ENCODE peak calls at places on chromosomes 6 and 20, in five cellular contexts. W is tibial nerve, C is Peyer's patch, P is heart left ventricle, V is heart right ventricle. Q is an unnamed sample.

GRCh38 chr6:22095886-22096285 is 200.9 kb downstream of the PRL start:
- DNase-seq in W (no peak), C (no peak), P (no peak), V (no peak), Q (no peak)

GRCh38 chr6:44245912-44246662 is 814 bp upstream of the HSP90AB1 start:
- DNase-seq in W (peak; percentile 75), C (peak; percentile 87), P (peak; percentile 94), V (peak; percentile 92), Q (peak; percentile 93)

GRCh38 chr6:136201735-136202134 is 48.4 kb downstream of the MTFR2 start:
- DNase-seq in W (no peak), C (no peak), P (no peak), V (no peak), Q (no peak)

GRCh38 chr20:36271639-36272546 is 34.2 kb upstream of the DLGAP4 start:
- DNase-seq in W (no peak), C (no peak), P (no peak), V (no peak), Q (no peak)

GRCh38 chr20:11687546-11688292 is 230.0 kb upstream of the BTBD3 start:
- DNase-seq in W (no peak), C (no peak), P (no peak), V (no peak), Q (no peak)

GRCh38 chr6:20402181-20403079 is 751 bp downstream of the E2F3 start:
- DNase-seq in W (peak; percentile 47), C (peak; percentile 74), P (peak; percentile 55), V (peak; percentile 67), Q (peak; percentile 77)

GRCh38 chr6:45448417-45449389 is 71.0 kb upstream of the SUPT3H start:
- DNase-seq in W (no peak), C (no peak), P (no peak), V (no peak), Q (no peak)

GRCh38 chr6:73585566-73586415 is 65.0 kb upstream of the EEF1A1 start:
- DNase-seq in W (peak; percentile 69), C (peak; percentile 52), P (no peak), V (peak; percentile 67), Q (no peak)

GRCh38 chr20:4112490-4113420 is 97.4 kb upstream of the RNF24 start:
- DNase-seq in W (peak; percentile 56), C (no peak), P (peak; percentile 45), V (peak; percentile 58), Q (no peak)

GRCh38 chr20:62364911-62365736 is 2.0 kb downstream of the LAMA5 start:
- DNase-seq in W (no peak), C (no peak), P (peak; percentile 86), V (peak; percentile 69), Q (peak; percentile 88)

GRCh38 chr20:64035066-64035932 is 683 bp upstream of the C20orf204 start:
- DNase-seq in W (no peak), C (no peak), P (no peak), V (no peak), Q (no peak)

GRCh38 chr6:88473622-88474021 is 307.5 kb upstream of the CNR1 start:
- DNase-seq in W (no peak), C (no peak), P (no peak), V (no peak), Q (no peak)

GRCh38 chr6:45054610-45055009 is 273.5 kb upstream of the RUNX2 start:
- DNase-seq in W (no peak), C (no peak), P (no peak), V (no peak), Q (no peak)

GRCh38 chr6:7579850-7580249 is 10.1 kb upstream of the SNRNP48 start:
- DNase-seq in W (no peak), C (no peak), P (no peak), V (no peak), Q (no peak)

GRCh38 chr6:75830959-75831885 is 82.2 kb downstream of the MYO6 start:
- DNase-seq in W (no peak), C (no peak), P (no peak), V (no peak), Q (no peak)

GRCh38 chr6:143061597-143062385 is 1.1 kb downstream of the AIG1 start:
- DNase-seq in W (no peak), C (no peak), P (no peak), V (no peak), Q (no peak)

GRCh38 chr6:78925317-78925716 is 58.0 kb downstream of the IRAK1BP1 start:
- DNase-seq in W (no peak), C (no peak), P (no peak), V (no peak), Q (no peak)

GRCh38 chr6:116500969-116501433 is 10.4 kb upstream of the CALHM5 start:
- DNase-seq in W (no peak), C (no peak), P (no peak), V (no peak), Q (no peak)

GRCh38 chr6:131013495-131013894 is 49.5 kb downstream of the EPB41L2 start:
- DNase-seq in W (peak; percentile 47), C (no peak), P (no peak), V (peak; percentile 47), Q (no peak)

GRCh38 chr20:63314566-63315239 is 21.7 kb downstream of the COL20A1 start:
- DNase-seq in W (no peak), C (no peak), P (no peak), V (no peak), Q (no peak)

GRCh38 chr20:3653921-3654320 is 9.3 kb downstream of the GFRA4 start:
- DNase-seq in W (no peak), C (no peak), P (no peak), V (no peak), Q (no peak)

GRCh38 chr20:20520776-20521175 is 152.9 kb downstream of the INSM1 start:
- DNase-seq in W (no peak), C (no peak), P (no peak), V (no peak), Q (no peak)

GRCh38 chr20:22814475-22815205 is 220.5 kb upstream of the SSTR4 start:
- DNase-seq in W (no peak), C (no peak), P (no peak), V (no peak), Q (no peak)

GRCh38 chr6:21348462-21349195 is 244.9 kb upstream of the SOX4 start:
- DNase-seq in W (no peak), C (no peak), P (no peak), V (peak; percentile 18), Q (no peak)

GRCh38 chr20:41169791-41170351 is 32.5 kb downstream of the PLCG1 start:
- DNase-seq in W (no peak), C (no peak), P (peak; percentile 29), V (no peak), Q (peak; percentile 70)

GRCh38 chr6:53718597-53719460 is 53.3 kb upstream of the KLHL31 start:
- DNase-seq in W (peak; percentile 59), C (no peak), P (peak; percentile 34), V (peak; percentile 63), Q (no peak)

GRCh38 chr6:157898169-157898568 is 75.1 kb downstream of the SNX9 start:
- DNase-seq in W (no peak), C (no peak), P (no peak), V (no peak), Q (no peak)

GRCh38 chr6:143682805-143683204 is 5.0 kb downstream of the PHACTR2 start:
- DNase-seq in W (no peak), C (no peak), P (no peak), V (no peak), Q (no peak)

GRCh38 chr20:38084425-38084951 is 50.9 kb downstream of the RPRD1B start:
- DNase-seq in W (no peak), C (no peak), P (no peak), V (no peak), Q (no peak)

GRCh38 chr6:20655317-20655716 is 121.1 kb downstream of the CDKAL1 start:
- DNase-seq in W (no peak), C (no peak), P (no peak), V (no peak), Q (no peak)

GRCh38 chr6:7255918-7256317 is 57.1 kb downstream of the SSR1 start:
- DNase-seq in W (no peak), C (no peak), P (no peak), V (no peak), Q (no peak)

GRCh38 chr20:11682285-11682684 is 235.4 kb upstream of the BTBD3 start:
- DNase-seq in W (no peak), C (no peak), P (no peak), V (no peak), Q (no peak)

GRCh38 chr20:38134427-38135281 is 30.4 kb downstream of the TGM2 start:
- DNase-seq in W (no peak), C (no peak), P (no peak), V (no peak), Q (peak; percentile 76)

DNA sequence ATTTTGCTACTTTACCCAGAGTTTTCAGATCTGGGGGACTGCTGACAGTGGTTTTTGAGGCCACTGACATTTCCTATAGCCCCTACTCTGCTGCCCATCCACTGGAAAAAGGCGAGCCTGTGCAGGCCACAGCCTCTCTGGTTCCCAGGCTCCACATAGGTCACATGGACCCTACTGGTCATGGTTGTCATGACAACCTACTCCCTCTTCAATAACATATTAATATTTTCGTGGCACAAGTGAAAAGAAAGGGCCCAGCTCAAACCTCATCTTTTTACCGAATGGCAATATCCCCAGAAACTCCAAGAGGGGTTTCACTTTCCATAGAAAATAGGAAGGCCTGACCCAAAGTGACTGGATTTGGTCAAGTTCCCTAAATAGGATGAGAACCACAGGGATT is 11.0 kb upstream of the FOXO3 start:
- DNase-seq in W (no peak), C (no peak), P (no peak), V (no peak), Q (no peak)
- TF ChIP-seq CTCF in W (no peak), C (no peak), P (peak; percentile 17), V (no peak), Q (no peak)

DNA sequence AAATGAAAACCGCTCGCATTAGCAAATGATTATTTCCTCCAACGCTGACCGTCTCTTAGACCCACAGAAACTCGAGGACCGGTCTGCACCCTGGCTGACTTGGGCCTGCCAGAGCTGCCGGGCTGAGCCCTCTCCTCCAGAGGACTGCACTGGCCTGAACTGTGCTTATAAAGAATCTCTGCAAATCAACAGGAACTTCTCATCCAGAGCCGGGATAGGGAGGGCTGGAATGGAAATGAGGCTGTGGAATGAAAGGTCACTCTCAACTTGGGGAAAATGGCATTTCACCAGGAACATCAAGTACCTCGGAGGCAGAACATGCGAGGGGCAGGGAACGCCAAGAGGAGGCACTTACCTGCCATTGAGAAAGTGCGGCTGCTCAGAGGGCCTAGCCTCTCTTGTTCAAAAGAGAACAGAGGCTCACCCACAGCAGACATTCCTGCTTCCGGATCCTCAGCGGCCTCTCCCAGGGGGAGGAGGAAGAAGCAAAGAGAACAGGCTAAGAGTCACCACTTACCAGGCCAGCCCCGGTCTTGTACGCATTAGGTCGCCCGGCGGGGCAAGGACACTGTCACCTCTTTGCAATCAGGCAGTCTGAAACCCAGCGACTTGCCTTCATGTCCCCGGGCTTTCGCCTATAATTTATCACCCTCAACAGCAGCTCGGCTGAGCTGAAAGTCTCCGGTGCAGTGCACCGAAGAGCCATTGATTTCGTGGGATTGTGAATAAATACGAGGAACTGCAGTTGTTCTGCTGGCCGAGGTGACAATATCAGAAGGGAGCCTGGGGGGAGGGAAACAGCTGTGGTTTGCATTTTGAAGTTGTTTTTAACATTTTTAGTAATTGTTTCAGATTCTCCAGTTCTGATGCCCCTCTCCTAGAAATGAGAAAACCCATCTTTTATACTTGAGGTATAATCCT is 37.6 kb downstream of the ZMYND8 start:
- DNase-seq in W (peak; percentile 78), C (peak; percentile 27), P (peak; percentile 92), V (peak; percentile 72), Q (peak; percentile 96)
- H3K4me3 ChIP-seq in W (peak overlapping the region; percentile 2), C (peak overlapping the region; percentile 44), P (no peak overlapping the region), V (peak overlapping the region; percentile 17), Q (peak overlapping the region; percentile 58)

GRCh38 chr6:41392249-41392648 is 56.8 kb downstream of the NCR2 start:
- DNase-seq in W (no peak), C (no peak), P (no peak), V (no peak), Q (no peak)

GRCh38 chr6:41386594-41386993 is 51.2 kb downstream of the NCR2 start:
- DNase-seq in W (no peak), C (no peak), P (no peak), V (no peak), Q (no peak)
- H3K27ac ChIP-seq in W (no peak overlapping the region), C (no peak overlapping the region), P (no peak overlapping the region), V (no peak overlapping the region), Q (no peak overlapping the region)

GRCh38 chr20:50191065-50191565 is 485 bp downstream of the CEBPB start:
- DNase-seq in W (peak; percentile 31), C (peak; percentile 45), P (peak; percentile 69), V (peak; percentile 55), Q (peak; percentile 85)
- TF ChIP-seq CTCF in W (no peak), C (no peak), P (peak; percentile 4), V (no peak), Q (no peak)